ENCODE peak calls at places on chromosomes 5 and 9, in six cellular contexts. Z is mesenchymal stem cell, Q is H1, V is IMR-90, P is H9, U is trophoblast cell. R is an unnamed sample.

GRCh38 chr5:43073597-43074546 is 33.8 kb upstream of the ANXA2R start:
- DNase-seq in U (no peak), Q (peak; percentile 63), P (peak; percentile 53), Z (peak; percentile 30), V (peak; percentile 40), R (no peak)

GRCh38 chr9:124574944-124575343 is 67.7 kb upstream of the NR5A1 start:
- DNase-seq in Q (no peak), P (no peak), U (no peak), V (peak; percentile 91), Z (peak; percentile 96), R (no peak)

GRCh38 chr5:75037106-75037505 is 15.3 kb downstream of the GCNT4 start:
- DNase-seq in P (peak; percentile 41), V (peak; percentile 93), Q (no peak), U (peak; percentile 94), Z (peak; percentile 79), R (no peak)

GRCh38 chr9:108108802-108109448 is 619.4 kb upstream of the KLF4 start:
- DNase-seq in U (no peak), Z (peak; percentile 32), P (no peak), V (peak; percentile 46), Q (no peak), R (no peak)

GRCh38 chr9:70123695-70124094 is 80.0 kb downstream of the MAMDC2 start:
- DNase-seq in V (no peak), U (no peak), Z (no peak), Q (no peak), P (no peak), R (no peak)

GRCh38 chr9:650362-650761 is 191.1 kb upstream of the DMRT1 start:
- DNase-seq in Z (no peak), Q (no peak), V (peak; percentile 22), P (peak; percentile 49), U (no peak), R (no peak)

GRCh38 chr9:79049371-79049770 is 522.4 kb upstream of the TLE4 start:
- DNase-seq in P (no peak), U (no peak), Z (no peak), Q (no peak), V (no peak), R (no peak)

GRCh38 chr5:139126711-139127111 is 71.5 kb downstream of the SIL1 start:
- DNase-seq in V (no peak), Q (no peak), P (no peak), U (no peak), Z (no peak), R (no peak)

GRCh38 chr5:130652178-130652577 is 512.9 kb downstream of the HINT1 start:
- DNase-seq in Z (peak; percentile 84), P (no peak), V (no peak), Q (no peak), U (no peak), R (no peak)

GRCh38 chr9:99835581-99835980 is 13.9 kb downstream of the NR4A3 start:
- DNase-seq in V (no peak), Q (no peak), Z (no peak), P (no peak), U (no peak), R (no peak)

GRCh38 chr5:31021181-31021624 is 172.3 kb upstream of the CDH6 start:
- DNase-seq in P (no peak), Z (no peak), V (peak; percentile 85), U (no peak), Q (no peak), R (no peak)

GRCh38 chr5:143395638-143396352 is 7.7 kb downstream of the NR3C1 start:
- DNase-seq in V (no peak), Z (no peak), U (no peak), P (no peak), Q (no peak), R (no peak)

GRCh38 chr5:37370550-37370863 is 399 bp downstream of the NUP155 start:
- DNase-seq in V (no peak), Q (no peak), Z (no peak), U (no peak), P (no peak), R (no peak)

GRCh38 chr9:128005938-128006337 is 25.1 kb upstream of the EEIG1 start:
- DNase-seq in Q (no peak), Z (peak; percentile 92), U (peak; percentile 60), P (no peak), V (no peak), R (no peak)

GRCh38 chr5:157143127-157143959 is 678 bp upstream of the MED7 start:
- DNase-seq in U (no peak), V (peak; percentile 6), Q (no peak), Z (no peak), P (no peak), R (no peak)

GRCh38 chr5:134577022-134577795 is 51.7 kb downstream of the JADE2 start:
- DNase-seq in P (no peak), U (peak; percentile 35), Q (no peak), Z (peak; percentile 87), V (peak; percentile 83), R (no peak)

GRCh38 chr9:86580688-86581087 is 226.5 kb upstream of the TUT7 start:
- DNase-seq in Z (no peak), V (peak; percentile 20), Q (no peak), P (no peak), U (no peak), R (no peak)

GRCh38 chr5:53366245-53366644 is 114.2 kb upstream of the FST start:
- DNase-seq in V (peak; percentile 86), Q (no peak), P (no peak), Z (peak; percentile 36), U (no peak), R (no peak)

GRCh38 chr5:123000731-123001130 is 35.8 kb downstream of the PPIC start:
- DNase-seq in V (no peak), U (no peak), Z (no peak), P (no peak), Q (no peak), R (no peak)

GRCh38 chr9:98021306-98022040 is 35.1 kb upstream of the NANS start:
- DNase-seq in V (no peak), Q (no peak), U (no peak), Z (no peak), P (peak; percentile 20), R (no peak)

GRCh38 chr5:178204205-178205009 is at the start of gene HNRNPAB:
- DNase-seq in P (peak; percentile 94), Q (peak; percentile 97), U (peak; percentile 96), Z (peak; percentile 97), V (peak; percentile 96), R (peak; percentile 98)
- H2BK5ac ChIP-seq in P (no peak within 1 kb of the TSS), Q (peak within 1 kb of the TSS; percentile 91), U (peak within 1 kb of the TSS; percentile 89), Z (peak within 1 kb of the TSS; percentile 84), V (peak within 1 kb of the TSS; percentile 38), R (peak within 1 kb of the TSS; percentile 62)

GRCh38 chr9:95436416-95436815 is 80.4 kb downstream of the PTCH1 start:
- DNase-seq in Z (no peak), Q (no peak), U (peak; percentile 79), P (no peak), V (no peak), R (no peak)

GRCh38 chr9:95435074-95435728 is 81.6 kb downstream of the PTCH1 start:
- DNase-seq in Q (no peak), P (no peak), Z (no peak), V (no peak), U (no peak), R (no peak)

GRCh38 chr9:95438958-95439357 is 77.8 kb downstream of the PTCH1 start:
- DNase-seq in U (no peak), Z (no peak), V (no peak), P (no peak), Q (no peak), R (no peak)

GRCh38 chr9:95440447-95440846 is 76.3 kb downstream of the PTCH1 start:
- DNase-seq in Q (no peak), P (no peak), V (no peak), Z (no peak), U (no peak), R (no peak)

DNA sequence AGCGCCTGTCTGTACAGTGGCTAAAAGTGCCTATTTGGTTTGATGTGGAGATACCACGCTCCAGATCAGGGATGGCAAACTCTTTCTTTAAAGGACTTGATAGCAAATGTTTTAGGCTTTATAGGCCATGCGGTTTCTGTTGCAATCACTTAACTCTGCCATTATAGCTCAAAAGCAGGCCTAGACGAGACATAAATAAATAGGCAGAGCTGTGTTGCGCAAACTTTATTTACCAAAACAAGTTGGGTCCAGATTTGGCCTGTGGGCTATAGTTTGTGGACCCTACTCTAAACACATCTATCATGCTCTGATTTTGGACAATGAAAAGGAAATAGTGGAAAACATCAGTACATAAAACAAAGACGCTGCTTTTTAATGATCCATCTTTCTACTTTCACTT is 79.2 kb downstream of the PTCH1 start:
- DNase-seq in U (no peak), Q (no peak), Z (no peak), P (no peak), V (no peak), R (no peak)
- H3K14ac ChIP-seq in U (no peak overlapping the region), Q (no peak overlapping the region), Z (no peak overlapping the region), P (no peak overlapping the region), V (no peak overlapping the region), R (no peak overlapping the region)

GRCh38 chr9:14478175-14479165 is 164.5 kb upstream of the NFIB start:
- DNase-seq in V (no peak), Q (no peak), U (no peak), Z (peak; percentile 46), P (no peak), R (no peak)

GRCh38 chr9:14482856-14483255 is 168.9 kb upstream of the NFIB start:
- DNase-seq in U (no peak), Q (no peak), Z (no peak), V (no peak), P (no peak), R (no peak)

GRCh38 chr9:14480561-14480960 is 166.6 kb upstream of the NFIB start:
- DNase-seq in P (no peak), U (no peak), Q (no peak), Z (no peak), V (no peak), R (no peak)

GRCh38 chr9:14479187-14479586 is 165.2 kb upstream of the NFIB start:
- DNase-seq in P (no peak), V (no peak), U (no peak), Q (no peak), Z (peak; percentile 6), R (no peak)
- H2BK120ac ChIP-seq in P (no peak overlapping the region), V (no peak overlapping the region), U (no peak overlapping the region), Q (no peak overlapping the region), Z (no peak overlapping the region), R (no peak overlapping the region)

GRCh38 chr5:76751291-76751690 is 35.4 kb downstream of the F2R start:
- DNase-seq in Z (no peak), V (no peak), U (no peak), Q (no peak), P (no peak), R (no peak)
- H2BK5ac ChIP-seq in Z (no peak overlapping the region), V (no peak overlapping the region), U (no peak overlapping the region), Q (no peak overlapping the region), P (no peak overlapping the region), R (no peak overlapping the region)

DNA sequence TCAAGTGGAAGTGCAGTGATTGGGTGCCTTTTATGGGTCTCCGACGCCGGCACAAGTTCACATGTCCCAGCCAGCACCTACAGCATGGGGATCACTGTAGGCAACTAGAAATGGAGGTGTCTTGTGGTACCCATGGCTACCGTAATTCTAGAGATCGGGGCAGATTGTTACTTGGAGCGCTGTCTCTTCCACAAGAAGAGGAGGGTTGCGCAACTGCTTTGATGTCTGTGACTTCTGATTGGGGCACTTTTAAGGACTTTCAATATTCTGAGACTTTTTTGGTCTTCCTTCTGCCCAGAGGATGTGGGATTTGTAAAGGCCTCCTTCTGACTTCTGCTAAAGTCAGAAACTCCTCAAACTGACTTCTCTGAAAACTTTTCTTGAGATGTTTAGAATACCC is 41.9 kb downstream of the GLRX start:
- DNase-seq in P (no peak), Q (no peak), V (no peak), U (no peak), Z (no peak), R (no peak)
- H3K14ac ChIP-seq in P (no peak overlapping the region), Q (no peak overlapping the region), V (peak overlapping the region; percentile 84), U (no peak overlapping the region), Z (no peak overlapping the region), R (no peak overlapping the region)

R was measured in neuronal stem cell.